ENCODE peak calls at places on chromosomes 13 and 19, in four cellular contexts. One of them, this sample, is unnamed.

GRCh38 chr13:56736966-56737365 is 403.8 kb upstream of the PRR20A start:
- DNase-seq in M059J: no peak
- DNase-seq in stimulated activated CD4-positive, alpha-beta T cell treated with anti-CD3 and anti-CD28 coated beads, Interleukin-2, amount 100 ng/mL, for 48 hours: no peak
- DNase-seq in fibroblast of lung: no peak
- DNase-seq in this sample: no peak

GRCh38 chr19:48962029-48962848 is 2.9 kb upstream of the FTL start:
- DNase-seq in M059J: peak; percentile 68
- DNase-seq in stimulated activated CD4-positive, alpha-beta T cell treated with anti-CD3 and anti-CD28 coated beads, Interleukin-2, amount 100 ng/mL, for 48 hours: no peak
- DNase-seq in fibroblast of lung: no peak
- DNase-seq in this sample: no peak

GRCh38 chr13:75410207-75410606 is 71.8 kb downstream of the TBC1D4 start:
- DNase-seq in M059J: no peak
- DNase-seq in stimulated activated CD4-positive, alpha-beta T cell treated with anti-CD3 and anti-CD28 coated beads, Interleukin-2, amount 100 ng/mL, for 48 hours: no peak
- DNase-seq in fibroblast of lung: no peak
- DNase-seq in this sample: no peak

GRCh38 chr13:23687614-23688013 is 117.4 kb downstream of the TNFRSF19 start:
- DNase-seq in M059J: peak; percentile 44
- DNase-seq in stimulated activated CD4-positive, alpha-beta T cell treated with anti-CD3 and anti-CD28 coated beads, Interleukin-2, amount 100 ng/mL, for 48 hours: no peak
- DNase-seq in fibroblast of lung: no peak
- DNase-seq in this sample: no peak

GRCh38 chr19:53772943-53773342 is 51.2 kb downstream of the NLRP12 start:
- DNase-seq in M059J: peak; percentile 58
- DNase-seq in stimulated activated CD4-positive, alpha-beta T cell treated with anti-CD3 and anti-CD28 coated beads, Interleukin-2, amount 100 ng/mL, for 48 hours: peak; percentile 42
- DNase-seq in fibroblast of lung: peak; percentile 46
- DNase-seq in this sample: peak; percentile 58

GRCh38 chr13:65074248-65074647 is 2155.9 kb downstream of the PCDH9 start:
- DNase-seq in M059J: no peak
- DNase-seq in stimulated activated CD4-positive, alpha-beta T cell treated with anti-CD3 and anti-CD28 coated beads, Interleukin-2, amount 100 ng/mL, for 48 hours: no peak
- DNase-seq in fibroblast of lung: no peak
- DNase-seq in this sample: no peak

GRCh38 chr13:46663216-46663615 is 110.2 kb downstream of the LRCH1 start:
- DNase-seq in M059J: peak; percentile 16
- DNase-seq in stimulated activated CD4-positive, alpha-beta T cell treated with anti-CD3 and anti-CD28 coated beads, Interleukin-2, amount 100 ng/mL, for 48 hours: no peak
- DNase-seq in fibroblast of lung: no peak
- DNase-seq in this sample: no peak

GRCh38 chr13:111318396-111318795 is 2.0 kb upstream of the TEX29 start:
- DNase-seq in M059J: no peak
- DNase-seq in stimulated activated CD4-positive, alpha-beta T cell treated with anti-CD3 and anti-CD28 coated beads, Interleukin-2, amount 100 ng/mL, for 48 hours: no peak
- DNase-seq in fibroblast of lung: no peak
- DNase-seq in this sample: no peak

GRCh38 chr19:39546599-39546998 is 6.6 kb upstream of the EID2 start:
- DNase-seq in M059J: peak; percentile 32
- DNase-seq in stimulated activated CD4-positive, alpha-beta T cell treated with anti-CD3 and anti-CD28 coated beads, Interleukin-2, amount 100 ng/mL, for 48 hours: no peak
- DNase-seq in fibroblast of lung: no peak
- DNase-seq in this sample: no peak

GRCh38 chr13:68715651-68716050 is 1392.0 kb upstream of the ATXN8OS start:
- DNase-seq in M059J: no peak
- DNase-seq in stimulated activated CD4-positive, alpha-beta T cell treated with anti-CD3 and anti-CD28 coated beads, Interleukin-2, amount 100 ng/mL, for 48 hours: no peak
- DNase-seq in fibroblast of lung: no peak
- DNase-seq in this sample: no peak

This sample was measured in AG10803.